ENCODE peak calls at places on chromosomes 11 and 22, in six cellular contexts. X, S, M, I, T and Q are unnamed samples.

GRCh38 chr11:36075053-36075452 is 131.2 kb downstream of the LDLRAD3 start:
- DNase-seq in S (no peak), X (no peak), M (peak; percentile 83), I (no peak), T (no peak), Q (no peak)

GRCh38 chr22:45201678-45202332 is 38.1 kb downstream of the NUP50 start:
- DNase-seq in I (no peak), M (no peak), S (peak; percentile 3), X (peak; percentile 86), T (no peak), Q (no peak)

GRCh38 chr22:43553451-43554258 is 141.8 kb downstream of the MPPED1 start:
- DNase-seq in X (no peak), S (no peak), T (no peak), M (no peak), I (no peak), Q (no peak)

GRCh38 chr22:25235547-25236290 is 16.3 kb downstream of the CRYBB2 start:
- DNase-seq in I (peak; percentile 65), T (peak; percentile 36), X (peak; percentile 96), M (peak; percentile 44), S (peak; percentile 45), Q (peak; percentile 54)

GRCh38 chr11:69880803-69881445 is 61.7 kb upstream of the FGF3 start:
- DNase-seq in X (no peak), I (no peak), T (no peak), M (no peak), S (no peak), Q (no peak)

GRCh38 chr11:2772544-2773031 is 72.8 kb upstream of the KCNQ1OT1 start:
- DNase-seq in X (peak; percentile 53), I (peak; percentile 51), S (no peak), T (no peak), M (no peak), Q (no peak)

GRCh38 chr11:117750916-117751773 is 45.9 kb downstream of the DSCAML1 start:
- DNase-seq in M (no peak), X (no peak), S (no peak), I (no peak), T (no peak), Q (no peak)

GRCh38 chr11:86644291-86644690 is 28.1 kb downstream of the ME3 start:
- DNase-seq in T (no peak), M (no peak), X (no peak), I (no peak), S (no peak), Q (no peak)

GRCh38 chr11:78914503-78914902 is 339.8 kb upstream of the NARS2 start:
- DNase-seq in M (no peak), S (no peak), X (no peak), I (no peak), T (no peak), Q (no peak)

GRCh38 chr11:115501895-115502589 is 2.2 kb downstream of the CADM1 start:
- DNase-seq in I (peak; percentile 18), M (no peak), X (no peak), S (peak; percentile 34), T (no peak), Q (peak; percentile 55)